ENCODE peak calls at places on chromosomes 1 and 21, in ten cellular contexts. E, I, Y, C, T, W, Q, M, L and U are unnamed samples.

GRCh38 chr1:53370369-53370961 is 42.6 kb upstream of the LRP8 start:
- DNase-seq in E (no peak), I (no peak), Y (no peak), C (no peak), T (no peak), W (no peak), Q (no peak), M (no peak), L (peak; percentile 42), U (peak; percentile 71)

GRCh38 chr1:32759997-32760623 is 57.0 kb downstream of the YARS1 start:
- DNase-seq in E (no peak), I (no peak), Y (peak; percentile 99), C (no peak), T (peak; percentile 57), W (peak; percentile 73), Q (peak; percentile 98), M (no peak), L (no peak), U (no peak)

GRCh38 chr1:44546403-44547053 is 127.8 kb downstream of the TMEM53 start:
- DNase-seq in E (no peak), I (no peak), Y (no peak), C (no peak), T (no peak), W (no peak), Q (no peak), M (no peak), L (no peak), U (no peak)

GRCh38 chr1:186255286-186255685 is 119.8 kb downstream of the TPR start:
- DNase-seq in E (no peak), I (no peak), Y (no peak), C (no peak), T (no peak), W (no peak), Q (no peak), M (no peak), L (no peak), U (no peak)

GRCh38 chr1:66542811-66543767 is 9.1 kb downstream of the SGIP1 start:
- DNase-seq in E (no peak), I (no peak), Y (peak; percentile 84), C (peak; percentile 79), T (no peak), W (peak; percentile 52), Q (peak; percentile 67), M (no peak), L (peak; percentile 88), U (peak; percentile 71)

GRCh38 chr1:221667504-221667903 is 74.4 kb downstream of the DUSP10 start:
- DNase-seq in E (no peak), I (no peak), Y (no peak), C (no peak), T (no peak), W (no peak), Q (peak; percentile 74), M (no peak), L (no peak), U (no peak)

GRCh38 chr1:26327956-26328362 is 10.2 kb downstream of the CD52 start:
- DNase-seq in E (no peak), I (no peak), Y (no peak), C (no peak), T (no peak), W (no peak), Q (no peak), M (no peak), L (no peak), U (no peak)

GRCh38 chr1:87330201-87330953 is 1.7 kb downstream of the LMO4 start:
- DNase-seq in E (no peak), I (no peak), Y (peak; percentile 43), C (no peak), T (no peak), W (peak; percentile 42), Q (peak; percentile 33), M (no peak), L (no peak), U (peak; percentile 52)

DNA sequence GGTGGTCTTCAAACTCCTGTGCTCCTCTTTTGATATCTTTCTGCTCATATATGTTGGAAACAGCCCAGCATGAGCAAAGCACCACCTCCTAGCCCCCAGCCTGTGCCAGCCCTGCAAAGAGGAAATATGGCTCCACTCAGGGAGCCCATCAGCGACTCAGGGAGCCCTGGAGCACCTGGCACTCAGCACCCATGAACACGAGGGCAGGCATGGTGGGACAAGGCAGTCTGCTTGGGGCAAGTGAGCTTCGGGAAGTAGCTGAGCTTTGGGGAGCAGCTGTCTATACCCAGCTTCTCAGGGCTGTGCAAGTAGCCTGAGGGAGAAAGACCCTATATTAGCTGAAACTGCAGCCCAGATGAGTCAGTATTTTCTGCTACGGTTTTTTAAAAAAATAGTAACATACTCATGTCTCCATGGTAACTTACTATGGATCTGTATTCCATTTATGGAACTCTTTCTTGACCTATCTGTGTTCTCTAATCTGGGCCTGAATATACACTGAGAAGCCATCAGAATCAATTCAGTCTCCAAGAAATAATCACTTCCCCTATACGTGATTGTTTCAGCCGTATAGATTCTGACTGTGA is 1.6 kb upstream of the ETS2 start:
- DNase-seq in E (no peak), I (no peak), Y (no peak), C (no peak), T (no peak), W (no peak), Q (no peak), M (no peak), L (no peak), U (no peak)
- H3K4me3 ChIP-seq in E (peak overlapping the region; percentile 76), I (peak overlapping the region; percentile 76), Y (no peak overlapping the region), C (no peak overlapping the region), T (no peak overlapping the region), W (no peak overlapping the region), Q (peak overlapping the region; percentile 88), M (no peak overlapping the region), L (peak overlapping the region; percentile 86), U (no peak overlapping the region)

GRCh38 chr1:90856608-90857007 is 139.5 kb upstream of the BARHL2 start:
- DNase-seq in E (no peak), I (no peak), Y (no peak), C (no peak), T (no peak), W (no peak), Q (no peak), M (no peak), L (no peak), U (no peak)

GRCh38 chr1:90850925-90851710 is 134.0 kb upstream of the BARHL2 start:
- DNase-seq in E (peak; percentile 67), I (peak; percentile 91), Y (peak; percentile 85), C (peak; percentile 90), T (no peak), W (peak; percentile 76), Q (peak; percentile 74), M (no peak), L (peak; percentile 87), U (peak; percentile 94)

GRCh38 chr1:90854559-90854958 is 137.5 kb upstream of the BARHL2 start:
- DNase-seq in E (no peak), I (no peak), Y (no peak), C (no peak), T (no peak), W (no peak), Q (no peak), M (no peak), L (no peak), U (no peak)

GRCh38 chr1:90850181-90850924 is 133.3 kb upstream of the BARHL2 start:
- DNase-seq in E (no peak), I (peak; percentile 57), Y (peak; percentile 43), C (no peak), T (no peak), W (no peak), Q (no peak), M (no peak), L (no peak), U (peak; percentile 52)

DNA sequence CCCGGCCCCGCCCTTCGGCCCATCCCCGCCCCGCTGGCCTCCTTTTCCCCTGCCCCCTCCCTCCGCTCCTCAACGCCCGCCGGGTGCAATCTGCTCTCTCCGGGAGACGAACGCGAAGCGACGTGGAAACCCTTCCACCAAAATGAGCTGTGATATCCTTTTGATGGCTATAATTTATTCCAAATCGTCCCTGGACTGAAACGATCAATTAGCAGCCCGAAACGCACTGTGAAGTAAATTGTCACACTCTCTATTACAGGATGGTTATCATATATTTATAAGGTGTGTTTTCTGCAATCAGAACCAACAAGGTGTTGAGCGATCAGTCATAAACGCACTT is 134.6 kb upstream of the BARHL2 start:
- DNase-seq in E (no peak), I (no peak), Y (no peak), C (no peak), T (no peak), W (no peak), Q (no peak), M (no peak), L (no peak), U (no peak)
- H3K4me1 ChIP-seq in E (peaks cover 12% of the 10 kb centered on the region), I (peaks cover 9% of the 10 kb centered on the region), Y (peaks cover 7% of the 10 kb centered on the region), C (no peaks in the 10 kb centered on the region), T (peaks cover 5% of the 10 kb centered on the region), W (no peaks in the 10 kb centered on the region), Q (peaks cover 10% of the 10 kb centered on the region), M (peaks cover 3% of the 10 kb centered on the region), L (peaks cover 17% of the 10 kb centered on the region), U (no peaks in the 10 kb centered on the region)

DNA sequence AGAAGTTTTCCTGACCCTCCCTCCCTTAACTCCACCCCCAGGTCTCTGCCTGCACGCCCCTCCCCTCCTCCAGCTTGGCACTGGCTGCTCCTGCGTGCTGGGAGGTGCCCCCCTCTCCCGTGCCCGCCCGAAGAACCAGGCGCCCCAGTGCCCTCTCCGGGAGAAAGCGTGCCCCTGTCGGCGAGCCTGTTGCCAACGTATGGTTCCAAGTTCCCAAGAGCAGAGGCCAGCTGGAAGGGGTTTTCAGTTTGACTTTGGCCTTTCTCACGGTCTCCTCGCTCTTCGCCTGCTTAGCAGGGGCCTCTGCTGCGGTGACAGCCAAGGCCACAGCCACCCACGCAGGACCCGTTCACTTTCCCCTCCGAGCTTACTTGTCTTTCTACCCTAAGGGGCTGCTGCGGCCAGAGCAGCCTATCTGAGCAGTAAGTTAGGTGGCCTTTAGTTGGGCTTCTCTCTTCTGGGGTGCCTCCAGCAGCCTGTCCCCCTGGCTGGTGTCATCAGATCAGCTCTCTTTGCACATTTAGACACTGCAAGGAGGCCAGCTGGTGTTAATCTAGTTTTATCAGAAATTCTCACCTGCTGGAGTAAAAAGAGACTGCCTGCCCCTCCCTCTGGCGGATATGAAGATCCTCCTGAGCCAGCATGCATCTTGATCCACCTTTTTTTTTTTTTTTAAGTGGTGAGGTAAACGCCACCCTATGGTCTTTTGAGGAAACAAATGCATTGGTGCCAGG is 1.5 kb downstream of the STUM start:
- DNase-seq in E (no peak), I (peak; percentile 74), Y (peak; percentile 77), C (no peak), T (peak; percentile 5), W (peak; percentile 40), Q (peak; percentile 62), M (no peak), L (peak; percentile 82), U (no peak)
- H3K27me3 ChIP-seq in E (peaks cover 37% of the 10 kb centered on the region), I (no peaks in the 10 kb centered on the region), Y (no peaks in the 10 kb centered on the region), C (peaks cover 7% of the 10 kb centered on the region), T (peaks cover 90% of the 10 kb centered on the region), W (no peaks in the 10 kb centered on the region), Q (peaks cover 63% of the 10 kb centered on the region), M (peaks cover 17% of the 10 kb centered on the region), L (no peaks in the 10 kb centered on the region), U (no peaks in the 10 kb centered on the region)

GRCh38 chr1:116567790-116568667 is 2.8 kb downstream of the CD58 start:
- DNase-seq in E (no peak), I (no peak), Y (no peak), C (no peak), T (no peak), W (no peak), Q (no peak), M (no peak), L (no peak), U (no peak)

GRCh38 chr1:116570358-116571214 is at the start of gene CD58:
- DNase-seq in E (peak; percentile 76), I (peak; percentile 93), Y (peak; percentile 85), C (peak; percentile 96), T (peak; percentile 70), W (peak; percentile 83), Q (peak; percentile 91), M (no peak), L (peak; percentile 95), U (peak; percentile 97)

GRCh38 chr1:116571215-116571919 is 541 bp upstream of the CD58 start:
- DNase-seq in E (no peak), I (no peak), Y (no peak), C (no peak), T (no peak), W (no peak), Q (no peak), M (no peak), L (no peak), U (no peak)

GRCh38 chr1:116569776-116570357 is 959 bp downstream of the CD58 start:
- DNase-seq in E (peak; percentile 51), I (peak; percentile 64), Y (peak; percentile 55), C (peak; percentile 70), T (no peak), W (peak; percentile 45), Q (peak; percentile 66), M (no peak), L (peak; percentile 75), U (peak; percentile 69)

DNA sequence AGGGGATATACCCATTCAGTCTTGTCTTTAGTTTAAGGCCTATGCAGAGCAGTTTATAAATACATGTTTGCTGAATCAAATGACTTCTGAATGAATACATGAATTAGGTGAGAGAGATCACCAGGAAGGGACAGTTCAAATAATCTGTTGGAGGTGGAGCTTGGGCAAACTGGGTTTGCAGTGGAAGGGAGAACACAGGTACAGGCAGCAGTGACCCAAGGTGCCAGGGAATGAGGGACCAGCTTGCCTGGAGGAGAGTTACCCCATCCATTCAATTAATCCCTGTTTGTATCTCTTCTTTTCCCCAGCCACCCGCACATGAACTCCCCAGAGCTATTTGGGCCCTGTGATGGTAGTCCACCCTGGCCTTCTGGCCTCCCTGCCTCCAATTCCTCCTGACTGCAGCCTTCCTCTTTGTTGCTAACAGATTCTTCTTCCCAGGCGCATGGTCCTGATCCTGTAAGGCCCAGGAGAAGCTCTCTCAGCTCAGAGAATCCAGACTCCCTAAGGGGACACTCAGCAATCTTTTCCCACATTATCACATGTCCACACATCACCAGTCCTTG is 1.8 kb downstream of the CD58 start:
- DNase-seq in E (no peak), I (no peak), Y (no peak), C (no peak), T (no peak), W (no peak), Q (no peak), M (no peak), L (no peak), U (no peak)
- H3K4me3 ChIP-seq in E (no peak overlapping the region), I (no peak overlapping the region), Y (no peak overlapping the region), C (peak overlapping the region; percentile 79), T (no peak overlapping the region), W (no peak overlapping the region), Q (peak overlapping the region; percentile 92), M (no peak overlapping the region), L (no peak overlapping the region), U (no peak overlapping the region)